ENCODE peak calls at places on chromosomes 2 and 18, in seven cellular contexts. M is pancreas, G is putamen, N is cardiac muscle cell, R is choroid plexus epithelial cell, K is IMR-90, C is RPMI8226. O is an unnamed sample.

GRCh38 chr18:58455318-58455950 is 173.5 kb downstream of the ALPK2 start:
- DNase-seq in M (no peak), G (no peak), N (no peak), R (peak; percentile 28), K (no peak), C (peak; percentile 35), O (peak; percentile 68)

GRCh38 chr18:3218817-3219216 is 951 bp downstream of the MYOM1 start:
- DNase-seq in M (no peak), G (no peak), N (no peak), R (no peak), K (no peak), C (no peak), O (no peak)

GRCh38 chr2:23427976-23428375 is 43.0 kb downstream of the KLHL29 start:
- DNase-seq in M (no peak), G (no peak), N (no peak), R (no peak), K (no peak), C (no peak), O (no peak)

GRCh38 chr18:31245820-31246219 is 72.1 kb upstream of the DSG1 start:
- DNase-seq in M (no peak), G (no peak), N (no peak), R (no peak), K (no peak), C (no peak), O (peak; percentile 86)

GRCh38 chr2:198162276-198162675 is 357.9 kb downstream of the PLCL1 start:
- DNase-seq in M (no peak), G (peak; percentile 84), N (no peak), R (no peak), K (no peak), C (no peak), O (no peak)

GRCh38 chr2:230905448-230906430 is 19.3 kb downstream of the GPR55 start:
- DNase-seq in M (no peak), G (no peak), N (no peak), R (peak; percentile 28), K (peak; percentile 44), C (no peak), O (no peak)

GRCh38 chr2:216520156-216520555 is 21.5 kb downstream of the RPL37A start:
- DNase-seq in M (no peak), G (no peak), N (peak; percentile 62), R (peak; percentile 63), K (peak; percentile 73), C (no peak), O (no peak)

GRCh38 chr18:11857177-11857887 is 6.1 kb downstream of the CHMP1B start:
- DNase-seq in M (peak; percentile 10), G (peak; percentile 69), N (peak; percentile 98), R (peak; percentile 99), K (peak; percentile 100), C (no peak), O (peak; percentile 100)

GRCh38 chr2:11395971-11396689 is 51.7 kb upstream of the ROCK2 start:
- DNase-seq in M (no peak), G (no peak), N (no peak), R (no peak), K (no peak), C (no peak), O (no peak)

GRCh38 chr2:25161055-25161781 is 7.2 kb downstream of the POMC start:
- DNase-seq in M (peak; percentile 53), G (no peak), N (peak; percentile 83), R (peak; percentile 34), K (peak; percentile 4), C (peak; percentile 84), O (no peak)

O was measured in mammary epithelial cell.